ENCODE peak calls at places on chromosomes 2 and 18, in nine cellular contexts. G is body of pancreas, F is dorsolateral prefrontal cortex, H is neural progenitor cell, Q is upper lobe of left lung, A is SK-N-SH, P is AG10803, B is IMR-90, K is K562. J is an unnamed sample.
A peak's percentile ranks its signal among the peaks of the same experiment; 100 is the strongest.

GRCh38 chr2:23692263-23692662 is 234.7 kb downstream of the ATAD2B start:
- DNase-seq in F (no peak), A (peak; percentile 37), H (no peak), G (peak; percentile 6), K (no peak), Q (no peak), B (no peak), P (no peak), J (no peak)

GRCh38 chr18:45056907-45057306 is 376.2 kb downstream of the SETBP1 start:
- DNase-seq in B (peak; percentile 33), Q (no peak), K (no peak), G (no peak), P (peak; percentile 28), F (no peak), H (no peak), A (no peak), J (no peak)

GRCh38 chr2:151032741-151033152 is 228.9 kb downstream of the RBM43 start:
- DNase-seq in B (peak; percentile 100), H (no peak), K (no peak), F (no peak), G (no peak), Q (no peak), P (peak; percentile 99), A (no peak), J (peak; percentile 60)

GRCh38 chr2:215390550-215390913 is 45.3 kb downstream of the FN1 start:
- DNase-seq in G (no peak), A (no peak), K (no peak), F (no peak), H (no peak), Q (no peak), P (no peak), B (no peak), J (no peak)

GRCh38 chr2:14516844-14517243 is 115.7 kb upstream of the LRATD1 start:
- DNase-seq in G (no peak), A (no peak), B (peak; percentile 99), Q (no peak), H (no peak), F (no peak), P (peak; percentile 96), K (no peak), J (peak; percentile 29)

GRCh38 chr18:24934231-24934932 is 417.6 kb downstream of the ZNF521 start:
- DNase-seq in K (no peak), P (no peak), A (no peak), G (no peak), H (no peak), F (no peak), Q (no peak), B (no peak), J (no peak)

GRCh38 chr2:213148572-213149331 is 2.7 kb downstream of the IKZF2 start:
- DNase-seq in H (no peak), A (no peak), K (no peak), Q (no peak), B (no peak), G (no peak), F (no peak), P (no peak), J (no peak)

GRCh38 chr2:72117718-72118117 is 29.9 kb downstream of the CYP26B1 start:
- DNase-seq in F (no peak), K (no peak), Q (no peak), H (no peak), P (no peak), G (no peak), B (no peak), A (no peak), J (no peak)

GRCh38 chr18:3192286-3192685 is 27.5 kb downstream of the MYOM1 start:
- DNase-seq in B (no peak), Q (no peak), P (no peak), A (peak; percentile 12), K (no peak), H (no peak), F (no peak), G (no peak), J (no peak)

GRCh38 chr2:235841863-235842262 is 326.3 kb downstream of the GBX2 start:
- DNase-seq in F (no peak), P (no peak), G (no peak), Q (no peak), A (no peak), H (no peak), B (no peak), K (no peak), J (no peak)

GRCh38 chr2:235839226-235839625 is 329.0 kb downstream of the GBX2 start:
- DNase-seq in H (no peak), F (no peak), A (no peak), K (no peak), Q (no peak), P (no peak), G (no peak), B (no peak), J (no peak)

GRCh38 chr2:235836416-235837042 is 331.7 kb downstream of the GBX2 start:
- DNase-seq in Q (no peak), K (no peak), B (peak; percentile 9), A (no peak), P (no peak), H (peak; percentile 28), F (no peak), G (no peak), J (no peak)

GRCh38 chr2:235842941-235843340 is 325.2 kb downstream of the GBX2 start:
- DNase-seq in K (no peak), Q (no peak), P (no peak), F (no peak), G (no peak), H (no peak), A (no peak), B (no peak), J (no peak)

GRCh38 chr2:235839974-235840373 is 328.2 kb downstream of the GBX2 start:
- DNase-seq in B (no peak), P (no peak), A (no peak), K (no peak), G (no peak), F (no peak), Q (no peak), H (no peak), J (no peak)
- H3K4me3 ChIP-seq in B (no peak overlapping the region), P (no peak overlapping the region), A (no peak overlapping the region), K (no peak overlapping the region), G (no peak overlapping the region), F (no peak overlapping the region), Q (no peak overlapping the region), H (no peak overlapping the region), J (no peak overlapping the region)

DNA sequence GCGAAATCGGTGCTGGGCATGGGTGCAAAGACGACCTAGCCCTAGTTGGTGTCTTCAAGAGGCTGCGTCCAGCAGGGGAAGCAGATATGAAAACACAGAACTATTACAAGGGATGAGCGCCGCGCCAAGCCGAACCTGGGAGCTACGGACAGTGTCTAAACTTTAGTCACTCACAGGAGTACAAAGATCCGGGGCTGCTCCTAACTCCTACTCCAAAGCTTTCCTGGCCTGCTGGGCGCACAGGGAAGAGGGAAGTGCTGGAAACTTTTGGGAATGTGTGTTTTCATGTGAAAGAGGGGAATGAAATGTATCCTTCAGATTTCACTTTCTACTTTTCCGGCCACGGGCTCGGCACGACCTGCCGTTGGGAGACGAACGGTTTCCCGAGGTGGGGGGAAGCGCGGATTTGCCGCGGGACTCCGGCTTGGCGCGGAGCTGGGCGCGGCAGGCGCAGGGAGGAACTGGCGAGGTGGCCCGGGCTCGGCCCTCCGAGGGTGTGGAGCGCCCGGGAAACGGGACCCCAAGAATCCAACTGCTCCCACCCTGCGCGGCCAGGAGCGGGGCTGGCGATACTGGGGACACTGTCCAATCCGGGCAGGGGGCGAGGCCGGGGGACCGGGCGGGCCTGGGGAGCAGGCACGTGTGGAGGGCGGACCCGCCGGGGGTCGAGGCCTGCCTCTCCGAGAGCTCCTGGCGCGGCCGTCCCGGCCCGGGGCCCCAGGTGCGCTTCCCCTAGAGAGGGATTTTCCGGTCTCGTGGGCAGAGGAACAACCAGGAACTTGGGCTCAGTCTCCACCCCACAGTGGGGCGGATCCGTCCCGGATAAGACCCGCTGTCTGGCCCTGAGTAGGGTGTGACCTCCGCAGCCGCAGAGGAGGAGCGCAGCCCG is at the start of gene ANXA4:
- DNase-seq in Q (peak; percentile 95), P (peak; percentile 79), H (peak; percentile 60), K (peak; percentile 85), B (peak; percentile 74), A (peak; percentile 88), F (peak; percentile 50), G (peak; percentile 89), J (peak; percentile 72)
- TF ChIP-seq CTCF in Q (no peak), P (peak; percentile 42), H (no peak), K (no peak), B (peak; percentile 13), A (peak; percentile 39), F (no peak), G (no peak), J (peak; percentile 19)

DNA sequence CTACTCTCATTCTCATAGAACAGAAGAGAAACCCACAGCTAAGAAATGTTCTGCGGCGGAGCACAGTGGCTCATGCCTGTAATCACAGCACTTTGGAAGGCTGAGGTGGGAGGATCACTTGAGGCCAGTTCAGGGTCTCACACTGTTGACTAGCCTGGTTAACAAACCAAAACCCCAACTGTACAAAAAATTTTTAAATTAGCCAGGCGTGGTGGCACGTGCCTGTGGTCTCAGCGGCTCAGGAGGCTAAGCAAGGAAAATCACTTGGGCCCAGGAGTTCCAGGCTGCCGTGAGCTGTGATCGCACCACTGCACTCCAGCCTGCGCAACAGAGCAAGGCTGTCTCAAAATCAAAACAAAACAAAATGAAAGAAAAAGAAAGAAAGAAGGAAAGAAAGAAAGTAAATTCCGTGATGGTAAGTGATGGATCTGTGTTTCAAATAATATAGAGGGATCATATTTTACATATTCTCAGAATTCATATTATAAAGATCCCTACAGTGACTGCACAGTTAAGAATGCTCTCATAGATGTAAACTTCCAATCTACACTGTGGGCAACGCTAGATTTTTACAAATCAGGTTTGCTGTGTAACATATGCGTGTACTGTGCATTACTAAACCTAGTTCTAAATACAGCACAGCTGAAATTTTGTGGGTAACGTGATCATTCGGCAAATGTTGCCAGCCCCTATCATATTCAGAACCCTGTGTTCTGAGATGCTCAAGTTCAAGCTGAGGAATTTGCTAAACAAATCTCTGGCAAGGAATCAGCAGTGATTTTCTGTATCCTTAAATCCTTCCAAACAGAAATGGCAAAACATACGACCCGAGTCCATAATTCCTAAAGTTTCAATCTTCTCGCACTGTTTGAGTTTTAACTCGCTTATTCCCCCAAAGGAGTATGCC is 1.2 kb upstream of the RAB12 start:
- DNase-seq in Q (no peak), G (no peak), P (peak; percentile 33), B (peak; percentile 45), F (no peak), K (no peak), A (no peak), H (no peak), J (no peak)
- H3K4me3 ChIP-seq in Q (peak overlapping the region; percentile 98), G (no peak overlapping the region), P (peak overlapping the region; percentile 56), B (no peak overlapping the region), F (peak overlapping the region; percentile 77), K (no peak overlapping the region), A (no peak overlapping the region), H (peak overlapping the region; percentile 92), J (peak overlapping the region; percentile 38)

DNA sequence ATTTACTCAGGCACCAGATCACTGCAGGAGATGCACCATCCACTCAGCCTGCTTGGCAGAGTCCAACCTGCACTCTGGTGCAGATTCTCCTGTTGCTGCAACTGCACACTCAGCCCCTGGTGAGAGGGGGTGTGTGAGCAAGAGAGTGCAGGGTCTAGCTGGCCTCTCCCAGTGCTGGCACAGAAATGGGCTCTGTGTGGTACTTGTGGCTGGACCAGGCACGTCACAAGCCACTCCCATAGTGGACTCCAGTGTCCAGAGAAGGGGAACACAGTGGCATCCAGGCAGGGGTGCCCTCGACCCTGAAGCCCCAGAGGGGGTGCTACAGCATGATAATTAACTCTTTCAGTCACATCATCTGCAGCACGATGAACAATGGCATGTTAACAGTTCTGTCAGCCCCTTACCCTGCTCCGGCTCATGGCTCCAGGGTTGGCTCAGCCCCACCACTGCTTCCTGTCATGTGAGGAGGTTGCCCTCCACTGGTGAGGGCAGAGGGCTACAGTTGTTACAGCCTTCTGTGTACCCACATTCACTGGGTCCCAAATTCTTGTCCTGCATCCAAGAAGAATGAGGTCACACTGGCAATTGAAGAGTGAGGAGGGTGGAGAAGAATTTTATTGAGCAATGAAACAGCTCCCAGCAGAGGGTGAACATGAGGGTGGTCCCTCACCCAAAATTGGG is 135.7 kb downstream of the EVA1A start:
- DNase-seq in H (peak; percentile 76), G (no peak), Q (peak; percentile 52), A (no peak), F (no peak), P (peak; percentile 57), B (peak; percentile 18), K (peak; percentile 1), J (peak; percentile 4)
- TF ChIP-seq CTCF in H (peak; percentile 69), G (no peak), Q (peak; percentile 29), A (no peak), F (no peak), P (peak; percentile 18), B (no peak), K (peak; percentile 25), J (no peak)